ENCODE peak calls at places on chromosomes 5 and 9, in eight cellular contexts. F, X, L, H, J, R, O and Q are unnamed samples.
A peak's percentile ranks its signal among the peaks of the same experiment; 100 is the strongest.

GRCh38 chr5:150789431-150789830 is 10.9 kb downstream of the SMIM3 start:
- DNase-seq in O (no peak), H (no peak), R (no peak), J (no peak), F (no peak), L (no peak), X (no peak), Q (no peak)

GRCh38 chr9:842918-843468 is 1.5 kb downstream of the DMRT1 start:
- DNase-seq in X (no peak), O (no peak), J (no peak), H (no peak), F (no peak), R (no peak), L (no peak), Q (no peak)

GRCh38 chr9:224540-225520 is 10.2 kb downstream of the DOCK8 start:
- DNase-seq in X (no peak), L (no peak), O (no peak), R (no peak), F (no peak), H (no peak), J (no peak), Q (no peak)

GRCh38 chr5:90161399-90161798 is 248.2 kb downstream of the CETN3 start:
- DNase-seq in L (peak; percentile 71), X (no peak), R (peak; percentile 59), F (no peak), J (no peak), O (no peak), H (no peak), Q (no peak)

GRCh38 chr5:159286420-159287035 is 23.4 kb downstream of the UBLCP1 start:
- DNase-seq in O (peak; percentile 24), L (peak; percentile 40), J (no peak), H (peak; percentile 3), R (no peak), F (no peak), X (no peak), Q (no peak)

GRCh38 chr5:172766287-172767104 is 4.5 kb downstream of the DUSP1 start:
- DNase-seq in H (peak; percentile 72), O (no peak), R (peak; percentile 82), L (peak; percentile 93), J (no peak), X (no peak), F (no peak), Q (no peak)

GRCh38 chr9:95449016-95449415 is 67.8 kb downstream of the PTCH1 start:
- DNase-seq in H (no peak), R (no peak), X (no peak), F (no peak), L (no peak), O (no peak), J (no peak), Q (no peak)

GRCh38 chr5:174323878-174324281 is 278.4 kb downstream of the NSG2 start:
- DNase-seq in H (no peak), L (peak; percentile 61), F (no peak), R (no peak), O (no peak), X (no peak), J (no peak), Q (no peak)

GRCh38 chr5:146516151-146516475 is at the start of gene GPR151:
- DNase-seq in F (no peak), X (no peak), H (no peak), J (no peak), R (no peak), L (no peak), O (no peak), Q (no peak)

GRCh38 chr9:132857601-132858342 is 20.3 kb downstream of the AK8 start:
- DNase-seq in O (no peak), R (no peak), X (no peak), L (peak; percentile 22), F (no peak), H (no peak), J (no peak), Q (no peak)

GRCh38 chr5:1909346-1909985 is 26.7 kb upstream of the IRX4 start:
- DNase-seq in R (no peak), X (no peak), L (no peak), H (no peak), O (no peak), F (no peak), J (no peak), Q (no peak)

GRCh38 chr9:119963798-119964372 is 594.6 kb upstream of the BRINP1 start:
- DNase-seq in J (no peak), H (peak; percentile 76), L (peak; percentile 92), O (no peak), X (no peak), F (no peak), R (no peak), Q (no peak)